ENCODE peak calls at places on chromosome 7, in six cellular contexts. K is sigmoid colon; S is CD8-positive, alpha-beta memory T cell; N is neuronal stem cell; V is endodermal cell; O is PC-9. Y is an unnamed sample.
A peak's percentile ranks its signal among the peaks of the same experiment; 100 is the strongest.

GRCh38 chr7:26151096-26151495 is 902 bp upstream of the NFE2L3 start:
- DNase-seq in O (no peak), K (no peak), V (no peak), N (no peak), S (no peak), Y (peak; percentile 53)

GRCh38 chr7:138226001-138226476 is 149.8 kb downstream of the AKR1D1 start:
- DNase-seq in O (no peak), S (no peak), K (no peak), V (no peak), N (no peak), Y (no peak)

GRCh38 chr7:92331508-92331907 is 85.7 kb downstream of the ANKIB1 start:
- DNase-seq in N (no peak), O (no peak), V (no peak), S (no peak), K (no peak), Y (no peak)

GRCh38 chr7:155120460-155120859 is 50.3 kb downstream of the HTR5A start:
- DNase-seq in V (peak; percentile 42), O (no peak), S (no peak), N (no peak), K (no peak), Y (no peak)

GRCh38 chr7:45421096-45421495 is 153.1 kb upstream of the ADCY1 start:
- DNase-seq in O (no peak), S (no peak), N (no peak), K (no peak), V (no peak), Y (no peak)

GRCh38 chr7:80324032-80324431 is 187.8 kb downstream of the GNAT3 start:
- DNase-seq in V (no peak), K (no peak), O (peak; percentile 59), S (no peak), N (no peak), Y (no peak)

GRCh38 chr7:18064242-18064838 is 36.7 kb upstream of the PRPS1L1 start:
- DNase-seq in S (no peak), N (peak; percentile 14), V (peak; percentile 87), K (no peak), O (no peak), Y (no peak)

GRCh38 chr7:142440219-142441073 is 182.6 kb upstream of the PRSS58 start:
- DNase-seq in O (peak; percentile 67), K (no peak), N (no peak), V (peak; percentile 53), S (no peak), Y (no peak)

GRCh38 chr7:32921896-32922295 is 30.3 kb upstream of the KBTBD2 start:
- DNase-seq in K (no peak), O (no peak), N (no peak), V (no peak), S (no peak), Y (no peak)

GRCh38 chr7:985915-986741 is 3.1 kb downstream of the CYP2W1 start:
- DNase-seq in K (no peak), O (peak; percentile 49), V (no peak), N (no peak), S (no peak), Y (no peak)

GRCh38 chr7:34160261-34160752 is 255.0 kb downstream of the BMPER start:
- DNase-seq in K (no peak), S (no peak), O (no peak), V (no peak), N (no peak), Y (no peak)

GRCh38 chr7:2158331-2159175 is 74.2 kb downstream of the MAD1L1 start:
- DNase-seq in V (no peak), S (no peak), K (peak; percentile 49), O (no peak), N (no peak), Y (no peak)

GRCh38 chr7:100516135-100516812 is 22.7 kb upstream of the AGFG2 start:
- DNase-seq in K (peak; percentile 79), O (peak; percentile 60), S (peak; percentile 84), N (no peak), V (peak; percentile 81), Y (peak; percentile 80)

GRCh38 chr7:6375346-6376101 is 72.2 kb downstream of the DAGLB start:
- DNase-seq in K (no peak), S (peak; percentile 38), N (no peak), O (no peak), V (no peak), Y (peak; percentile 61)

GRCh38 chr7:36763084-36763807 is 39.0 kb upstream of the AOAH start:
- DNase-seq in K (no peak), N (no peak), O (no peak), S (no peak), V (no peak), Y (no peak)

GRCh38 chr7:21986101-21986500 is 40.4 kb upstream of the CDCA7L start:
- DNase-seq in S (no peak), K (no peak), V (no peak), N (no peak), O (no peak), Y (no peak)

GRCh38 chr7:117809958-117810357 is 63.3 kb downstream of the CTTNBP2 start:
- DNase-seq in N (no peak), V (peak; percentile 52), O (no peak), S (no peak), K (no peak), Y (no peak)

GRCh38 chr7:123705217-123705901 is 43.4 kb downstream of the WASL start:
- DNase-seq in O (no peak), K (no peak), S (no peak), N (no peak), V (no peak), Y (no peak)

GRCh38 chr7:73717025-73717807 is 2.3 kb downstream of the STX1A start:
- DNase-seq in O (no peak), K (peak; percentile 85), V (no peak), S (no peak), N (no peak), Y (no peak)

GRCh38 chr7:37853468-37853867 is 5.1 kb downstream of the NME8 start:
- DNase-seq in V (peak; percentile 65), N (no peak), S (no peak), K (no peak), O (no peak), Y (no peak)

GRCh38 chr7:34842782-34843181 is 184.8 kb downstream of the NPSR1 start:
- DNase-seq in K (no peak), V (no peak), O (no peak), N (no peak), S (no peak), Y (no peak)

GRCh38 chr7:80134536-80135305 is at the start of gene GNAI1:
- DNase-seq in V (peak; percentile 93), O (peak; percentile 87), N (peak; percentile 79), S (no peak), K (peak; percentile 84), Y (no peak)

GRCh38 chr7:137343483-137343841 is at the start of gene PTN:
- DNase-seq in N (peak; percentile 78), O (peak; percentile 56), V (peak; percentile 89), S (no peak), K (peak; percentile 78), Y (no peak)

DNA sequence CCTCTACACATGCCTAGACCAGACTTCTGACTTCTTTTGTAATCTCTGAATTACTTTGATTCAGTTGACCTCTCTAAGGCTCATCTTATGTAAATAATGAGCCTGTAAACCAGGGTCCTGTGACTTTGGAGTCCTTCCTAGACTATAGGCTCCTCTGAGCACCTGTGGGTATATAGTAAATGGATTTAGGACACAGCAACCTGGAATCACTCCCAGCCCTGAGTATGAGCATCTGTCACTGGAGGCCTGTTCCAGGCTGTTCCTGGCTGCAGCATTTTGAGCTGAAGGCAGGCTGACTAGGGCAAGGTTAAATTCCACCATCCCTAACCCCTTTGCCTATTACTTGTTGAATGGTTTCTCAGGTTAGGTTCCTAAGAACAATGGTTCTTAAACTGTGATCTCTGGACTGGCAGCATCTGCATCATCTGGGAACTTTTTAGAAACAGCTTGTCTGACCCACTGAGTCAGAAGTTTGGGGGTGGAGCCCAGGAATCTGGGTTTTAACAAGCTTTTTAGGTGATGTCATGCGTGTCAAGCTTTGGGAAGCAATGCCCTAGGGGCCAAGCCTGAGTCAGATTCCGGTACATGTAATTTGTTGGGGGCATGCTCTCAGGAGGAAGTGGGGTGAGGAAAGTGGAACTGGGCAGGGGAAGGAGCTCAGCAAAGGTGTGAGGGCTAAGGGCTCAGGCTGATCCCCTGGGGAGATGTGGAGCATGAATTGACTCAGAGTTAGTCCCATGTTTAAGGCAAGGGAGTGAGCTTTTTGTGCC is 28.2 kb downstream of the MINDY4 start:
- DNase-seq in N (no peak), O (no peak), S (no peak), K (peak; percentile 89), V (no peak), Y (no peak)
- H3K27ac ChIP-seq in N (no peak overlapping the region), O (peak overlapping the region; percentile 28), S (no peak overlapping the region), K (peak overlapping the region; percentile 60), V (no peak overlapping the region), Y (no peak overlapping the region)

DNA sequence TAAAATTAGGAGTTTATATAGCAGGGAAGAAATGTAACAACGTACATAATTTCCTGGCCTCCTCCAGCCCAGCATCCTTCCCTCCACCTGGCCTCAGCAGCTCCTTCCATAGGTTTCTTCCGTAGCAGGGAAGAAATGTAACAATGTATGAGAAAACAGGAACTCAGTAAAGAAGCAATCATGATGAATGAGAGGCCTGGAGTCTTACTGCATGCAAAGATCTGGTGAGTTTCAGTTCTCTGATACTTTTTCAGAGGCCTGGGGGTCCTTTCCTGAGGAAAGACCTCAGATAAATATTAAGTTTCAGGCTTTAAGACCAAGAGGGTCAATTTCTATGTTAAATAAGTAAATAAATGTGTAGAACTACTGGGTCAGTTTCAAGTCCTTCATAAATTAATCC is 155.7 kb upstream of the C7orf33 start:
- DNase-seq in V (no peak), O (no peak), N (no peak), K (no peak), S (no peak), Y (no peak)
- H3K4me3 ChIP-seq in V (no peak overlapping the region), O (no peak overlapping the region), N (no peak overlapping the region), K (no peak overlapping the region), S (no peak overlapping the region), Y (no peak overlapping the region)

GRCh38 chr7:139431459-139431858 is 52.0 kb downstream of the KLRG2 start:
- DNase-seq in N (no peak), K (no peak), O (peak; percentile 23), S (no peak), V (no peak), Y (no peak)
- H3K27ac ChIP-seq in N (no peak overlapping the region), K (no peak overlapping the region), O (peak overlapping the region; percentile 48), S (no peak overlapping the region), V (no peak overlapping the region), Y (no peak overlapping the region)

GRCh38 chr7:27155816-27156507 is 513 bp downstream of the HOXA7 start:
- DNase-seq in V (peak; percentile 74), N (no peak), S (no peak), K (peak; percentile 80), O (no peak), Y (no peak)

GRCh38 chr7:27154901-27155815 is 1.3 kb downstream of the HOXA7 start:
- DNase-seq in V (peak; percentile 58), S (no peak), O (no peak), N (no peak), K (peak; percentile 68), Y (no peak)

GRCh38 chr7:27156901-27157716 is 634 bp upstream of the HOXA7 start:
- DNase-seq in N (no peak), V (peak; percentile 31), S (no peak), O (no peak), K (peak; percentile 74), Y (no peak)

GRCh38 chr7:27157717-27158431 is 1.4 kb upstream of the HOXA7 start:
- DNase-seq in O (no peak), K (peak; percentile 60), V (peak; percentile 44), S (no peak), N (no peak), Y (no peak)

DNA sequence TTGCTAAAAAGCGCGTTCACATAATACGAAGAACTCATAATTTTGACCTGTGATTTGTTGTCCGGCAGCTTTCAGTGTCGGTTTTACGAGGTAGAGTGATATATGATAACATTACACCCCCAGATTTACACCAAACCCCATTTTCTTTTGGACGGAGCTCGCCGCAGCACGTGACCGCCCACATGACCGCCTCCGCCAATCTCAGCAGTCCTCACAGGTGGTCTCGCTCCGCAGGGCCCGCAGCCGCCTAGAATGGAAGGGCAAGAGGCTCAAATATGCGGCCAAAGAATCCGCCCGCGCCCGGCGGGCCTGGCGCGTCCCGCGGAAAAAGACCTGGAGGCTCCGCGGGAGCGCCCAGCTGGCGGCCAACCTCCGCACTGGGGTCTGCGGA is at the start of gene HOXA7:
- DNase-seq in S (no peak), O (no peak), V (peak; percentile 90), N (no peak), K (peak; percentile 96), Y (no peak)
- H3K4me3 ChIP-seq in S (no peak within 1 kb of the TSS), O (no peak within 1 kb of the TSS), V (peak within 1 kb of the TSS; percentile 62), N (peak within 1 kb of the TSS; percentile 26), K (peak within 1 kb of the TSS; percentile 76), Y (no peak within 1 kb of the TSS)

Y was measured in CD4-positive, alpha-beta memory T cell.